ENCODE peak calls at places on chromosomes 13 and 19, in six cellular contexts. C, T, B, D, J and A are unnamed samples.

GRCh38 chr13:110265682-110266430 is 41.1 kb downstream of the COL4A1 start:
- DNase-seq in D (peak), T (no peak), C (no peak), B (no peak), J (no peak), A (no peak)

GRCh38 chr19:47637550-47637949 is 28.6 kb downstream of the BICRA start:
- DNase-seq in J (no peak), D (no peak), C (no peak), T (no peak), B (peak), A (no peak)

GRCh38 chr13:100209857-100210580 is 121.1 kb downstream of the PCCA start:
- DNase-seq in T (no peak), J (no peak), D (peak), C (no peak), B (no peak), A (no peak)

GRCh38 chr19:33465371-33465770 is 56.2 kb downstream of the PEPD start:
- DNase-seq in D (no peak), T (no peak), B (no peak), C (no peak), J (no peak), A (no peak)

GRCh38 chr13:39776439-39776838 is 121.0 kb downstream of the COG6 start:
- DNase-seq in J (no peak), C (no peak), D (peak), B (no peak), T (no peak), A (no peak)

GRCh38 chr19:33449799-33450198 is 71.8 kb downstream of the PEPD start:
- DNase-seq in C (no peak), B (no peak), D (no peak), J (no peak), T (no peak), A (no peak)

GRCh38 chr13:40875583-40875982 is 86.2 kb downstream of the SLC25A15 start:
- DNase-seq in B (no peak), T (no peak), D (no peak), C (no peak), J (no peak), A (no peak)

GRCh38 chr19:31706131-31706530 is 356.9 kb upstream of the TSHZ3 start:
- DNase-seq in C (no peak), J (no peak), T (no peak), B (no peak), D (no peak), A (no peak)

GRCh38 chr13:40615619-40616018 is 50.8 kb downstream of the FOXO1 start:
- DNase-seq in B (no peak), D (no peak), C (no peak), T (no peak), J (no peak), A (no peak)

GRCh38 chr19:10120538-10121198 is 969 bp upstream of the EIF3G start:
- DNase-seq in B (no peak), T (no peak), D (peak), C (no peak), J (no peak), A (no peak)